ENCODE peak calls at places on chromosomes 16 and 17, in eight cellular contexts. D is naive thymus-derived CD4-positive, alpha-beta T cell; T is NT2/D1; U is colonic mucosa; R is adipocyte; V is A549; P is choroid plexus epithelial cell; Y is foreskin fibroblast. O is an unnamed sample.

GRCh38 chr17:77096570-77097214 is 44.1 kb upstream of the SEC14L1 start:
- DNase-seq in D (peak), T (no peak), U (no peak), R (peak), V (peak), P (peak), Y (peak), O (no peak)

GRCh38 chr17:68398731-68399637 is 58.3 kb downstream of the WIPI1 start:
- DNase-seq in D (no peak), T (peak), U (peak), R (peak), V (peak), P (peak), Y (peak), O (peak)

GRCh38 chr16:82653550-82654511 is 27.1 kb downstream of the CDH13 start:
- DNase-seq in D (peak), T (no peak), U (no peak), R (peak), V (peak), P (peak), Y (peak), O (no peak)

GRCh38 chr17:69637399-69638165 is 223.1 kb downstream of the MAP2K6 start:
- DNase-seq in D (no peak), T (no peak), U (no peak), R (peak), V (no peak), P (peak), Y (peak), O (no peak)

GRCh38 chr16:70589998-70590471 is 56.3 kb upstream of the IL34 start:
- DNase-seq in D (no peak), T (no peak), U (no peak), R (peak), V (peak), P (peak), Y (peak), O (no peak)

GRCh38 chr17:49604314-49604869 is 28.7 kb downstream of the NXPH3 start:
- DNase-seq in D (no peak), T (no peak), U (no peak), R (no peak), V (no peak), P (no peak), Y (no peak), O (peak)

GRCh38 chr17:20263595-20263994 is 203.7 kb downstream of the LGALS9B start:
- DNase-seq in D (no peak), T (peak), U (no peak), R (peak), V (peak), P (peak), Y (no peak), O (no peak)

GRCh38 chr16:50400312-50400966 is 31.7 kb upstream of the BRD7 start:
- DNase-seq in D (no peak), T (no peak), U (no peak), R (no peak), V (no peak), P (no peak), Y (no peak), O (no peak)

GRCh38 chr16:49490321-49490705 is 116.7 kb downstream of the C16orf78 start:
- DNase-seq in D (no peak), T (no peak), U (no peak), R (no peak), V (no peak), P (no peak), Y (no peak), O (no peak)

GRCh38 chr16:52914428-52914827 is 138.3 kb downstream of the CHD9NB start:
- DNase-seq in D (no peak), T (no peak), U (no peak), R (no peak), V (no peak), P (no peak), Y (no peak), O (no peak)

GRCh38 chr17:78716292-78716691 is 65.8 kb downstream of the CYTH1 start:
- DNase-seq in D (no peak), T (no peak), U (no peak), R (no peak), V (no peak), P (no peak), Y (no peak), O (no peak)

GRCh38 chr17:82520041-82520910 is 744 bp downstream of the FOXK2 start:
- DNase-seq in D (peak), T (no peak), U (peak), R (peak), V (no peak), P (peak), Y (peak), O (no peak)

GRCh38 chr16:22353188-22353919 is 21.1 kb downstream of the CDR2 start:
- DNase-seq in D (no peak), T (peak), U (peak), R (peak), V (peak), P (peak), Y (peak), O (no peak)

GRCh38 chr17:48052956-48053757 is 5.0 kb downstream of the NFE2L1 start:
- DNase-seq in D (no peak), T (no peak), U (peak), R (peak), V (no peak), P (peak), Y (peak), O (no peak)

GRCh38 chr16:75821117-75821516 is 94.8 kb upstream of the CPHXL start:
- DNase-seq in D (no peak), T (no peak), U (no peak), R (no peak), V (no peak), P (no peak), Y (no peak), O (no peak)

GRCh38 chr16:81175325-81175891 is 63.1 kb upstream of the BCO1 start:
- DNase-seq in D (no peak), T (no peak), U (no peak), R (peak), V (peak), P (peak), Y (peak), O (peak)

GRCh38 chr16:54028013-54028412 is 258.6 kb downstream of the IRX3 start:
- DNase-seq in D (no peak), T (no peak), U (no peak), R (no peak), V (no peak), P (no peak), Y (no peak), O (no peak)

GRCh38 chr17:47801906-47802305 is 19.7 kb downstream of the OSBPL7 start:
- DNase-seq in D (no peak), T (no peak), U (no peak), R (no peak), V (no peak), P (no peak), Y (no peak), O (no peak)

GRCh38 chr16:22356930-22357634 is 17.3 kb downstream of the CDR2 start:
- DNase-seq in D (no peak), T (no peak), U (no peak), R (no peak), V (no peak), P (no peak), Y (no peak), O (no peak)

GRCh38 chr16:72291121-72291520 is 119.2 kb upstream of the PMFBP1 start:
- DNase-seq in D (no peak), T (no peak), U (no peak), R (peak), V (peak), P (peak), Y (peak), O (no peak)

GRCh38 chr16:86018487-86018886 is 119.5 kb downstream of the IRF8 start:
- DNase-seq in D (no peak), T (no peak), U (peak), R (peak), V (no peak), P (peak), Y (no peak), O (no peak)

GRCh38 chr16:53220585-53220984 is 165.8 kb downstream of the CHD9 start:
- DNase-seq in D (no peak), T (no peak), U (no peak), R (peak), V (peak), P (peak), Y (peak), O (no peak)

GRCh38 chr17:30238387-30239088 is 3.0 kb upstream of the SLC6A4 start:
- DNase-seq in D (no peak), T (no peak), U (no peak), R (no peak), V (no peak), P (no peak), Y (no peak), O (no peak)

GRCh38 chr17:9880582-9880999 is 24.5 kb downstream of the RCVRN start:
- DNase-seq in D (no peak), T (no peak), U (no peak), R (no peak), V (peak), P (peak), Y (no peak), O (no peak)

GRCh38 chr17:17176341-17176740 is 29.8 kb downstream of the PLD6 start:
- DNase-seq in D (peak), T (no peak), U (no peak), R (no peak), V (no peak), P (no peak), Y (no peak), O (no peak)

GRCh38 chr16:68380676-68381362 is 67.5 kb downstream of the SMPD3 start:
- DNase-seq in D (no peak), T (no peak), U (no peak), R (no peak), V (no peak), P (no peak), Y (no peak), O (no peak)

GRCh38 chr16:53131363-53132071 is 76.7 kb downstream of the CHD9 start:
- DNase-seq in D (peak), T (no peak), U (peak), R (peak), V (peak), P (peak), Y (peak), O (no peak)

GRCh38 chr17:71496552-71496951 is 624.3 kb upstream of the SOX9 start:
- DNase-seq in D (no peak), T (no peak), U (no peak), R (peak), V (no peak), P (peak), Y (peak), O (no peak)

GRCh38 chr16:3577302-3577752 is at the start of gene NLRC3:
- DNase-seq in D (peak), T (no peak), U (no peak), R (no peak), V (no peak), P (no peak), Y (no peak), O (no peak)
- H3K4me3 ChIP-seq in D (peak), T (no peak), U (peak), R (no peak), V (no peak), P (no peak), Y (no peak), O (no peak)

GRCh38 chr17:64500923-64501765 is 4.3 kb upstream of the POLG2 start:
- DNase-seq in D (peak), T (no peak), U (no peak), R (peak), V (no peak), P (no peak), Y (no peak), O (no peak)
- H3K4me3 ChIP-seq in D (no peak), T (no peak), U (no peak), R (no peak), V (no peak), P (no peak), Y (no peak), O (no peak)

GRCh38 chr16:55567382-55567781 is 898 bp downstream of the CAPNS2 start:
- DNase-seq in D (no peak), T (no peak), U (no peak), R (peak), V (no peak), P (peak), Y (peak), O (no peak)

GRCh38 chr16:55568151-55568693 is 1.7 kb downstream of the CAPNS2 start:
- DNase-seq in D (no peak), T (no peak), U (no peak), R (peak), V (no peak), P (no peak), Y (peak), O (no peak)

GRCh38 chr16:55569025-55569424 is 2.5 kb downstream of the CAPNS2 start:
- DNase-seq in D (no peak), T (no peak), U (no peak), R (no peak), V (no peak), P (peak), Y (peak), O (no peak)

GRCh38 chr16:55563797-55564196 is 2.7 kb upstream of the CAPNS2 start:
- DNase-seq in D (no peak), T (no peak), U (no peak), R (no peak), V (no peak), P (no peak), Y (peak), O (no peak)

GRCh38 chr16:55566432-55567175 is at the start of gene CAPNS2:
- DNase-seq in D (no peak), T (no peak), U (no peak), R (no peak), V (no peak), P (no peak), Y (no peak), O (no peak)
- H3K4me3 ChIP-seq in D (no peak), T (no peak), U (no peak), R (no peak), V (no peak), P (no peak), Y (no peak), O (no peak)

GRCh38 chr16:66517586-66518263 is 32.2 kb downstream of the TK2 start:
- DNase-seq in D (no peak), T (no peak), U (no peak), R (no peak), V (peak), P (no peak), Y (no peak), O (no peak)
- H3K4me3 ChIP-seq in D (no peak), T (no peak), U (no peak), R (peak), V (peak), P (no peak), Y (no peak), O (peak)

O was measured in LNCaP clone FGC.